ENCODE peak calls at places on chromosomes 16 and 17, in seven cellular contexts. One of them, this sample, is unnamed. For H3K27me3, H3K36me3 and H3K9me3, the result is how much of the 10 kb centered on the place peaks cover.

GRCh38 chr16:88575251-88575650 is 5.0 kb downstream of the ZC3H18 start:
- DNase-seq in HCT116: no peak
- DNase-seq in spleen: no peak
- DNase-seq in prostate gland: no peak
- DNase-seq in tibial artery: no peak
- DNase-seq in IMR-90: no peak
- DNase-seq in right atrium auricular region: no peak
- DNase-seq in this sample: no peak

GRCh38 chr17:63439682-63440081 is 6.4 kb downstream of the CYB561 start:
- DNase-seq in HCT116: no peak
- DNase-seq in spleen: no peak
- DNase-seq in prostate gland: no peak
- DNase-seq in tibial artery: no peak
- DNase-seq in IMR-90: peak
- DNase-seq in right atrium auricular region: no peak
- DNase-seq in this sample: no peak

GRCh38 chr17:73068322-73069153 is 23.9 kb downstream of the SLC39A11 start:
- DNase-seq in HCT116: no peak
- DNase-seq in spleen: no peak
- DNase-seq in prostate gland: no peak
- DNase-seq in tibial artery: no peak
- DNase-seq in IMR-90: peak
- DNase-seq in right atrium auricular region: no peak
- DNase-seq in this sample: peak

GRCh38 chr17:2695961-2696760 is 15.4 kb downstream of the CLUH start:
- DNase-seq in HCT116: no peak
- DNase-seq in spleen: peak
- DNase-seq in prostate gland: no peak
- DNase-seq in tibial artery: peak
- DNase-seq in IMR-90: no peak
- DNase-seq in right atrium auricular region: no peak
- DNase-seq in this sample: no peak

GRCh38 chr17:13736915-13737314 is 135.2 kb upstream of the HS3ST3A1 start:
- DNase-seq in HCT116: no peak
- DNase-seq in spleen: no peak
- DNase-seq in prostate gland: no peak
- DNase-seq in tibial artery: no peak
- DNase-seq in IMR-90: peak
- DNase-seq in right atrium auricular region: no peak
- DNase-seq in this sample: no peak

GRCh38 chr17:59440757-59441458 is 109.5 kb downstream of the YPEL2 start:
- DNase-seq in HCT116: peak
- DNase-seq in spleen: peak
- DNase-seq in prostate gland: peak
- DNase-seq in tibial artery: peak
- DNase-seq in IMR-90: peak
- DNase-seq in right atrium auricular region: peak
- DNase-seq in this sample: peak

GRCh38 chr16:81293909-81294802 is 20.6 kb upstream of the GAN start:
- DNase-seq in HCT116: no peak
- DNase-seq in spleen: no peak
- DNase-seq in prostate gland: no peak
- DNase-seq in tibial artery: no peak
- DNase-seq in IMR-90: peak
- DNase-seq in right atrium auricular region: no peak
- DNase-seq in this sample: no peak

GRCh38 chr16:30740364-30741251 is 7.6 kb upstream of the PHKG2 start:
- DNase-seq in HCT116: peak
- DNase-seq in spleen: no peak
- DNase-seq in prostate gland: peak
- DNase-seq in tibial artery: peak
- DNase-seq in IMR-90: peak
- DNase-seq in right atrium auricular region: peak
- DNase-seq in this sample: peak

GRCh38 chr16:85612191-85612800 is 826 bp upstream of the GSE1 start:
- DNase-seq in HCT116: peak
- DNase-seq in spleen: peak
- DNase-seq in prostate gland: peak
- DNase-seq in tibial artery: peak
- DNase-seq in IMR-90: peak
- DNase-seq in right atrium auricular region: no peak
- DNase-seq in this sample: peak

GRCh38 chr16:86979984-86980553 is 337.1 kb downstream of the C16orf95 start:
- DNase-seq in HCT116: no peak
- DNase-seq in spleen: no peak
- DNase-seq in prostate gland: no peak
- DNase-seq in tibial artery: no peak
- DNase-seq in IMR-90: no peak
- DNase-seq in right atrium auricular region: no peak
- DNase-seq in this sample: no peak

GRCh38 chr16:86978445-86979030 is 338.7 kb downstream of the C16orf95 start:
- DNase-seq in HCT116: no peak
- DNase-seq in spleen: no peak
- DNase-seq in prostate gland: no peak
- DNase-seq in tibial artery: no peak
- DNase-seq in IMR-90: no peak
- DNase-seq in right atrium auricular region: no peak
- DNase-seq in this sample: no peak

GRCh38 chr16:86975445-86975844 is 341.7 kb downstream of the C16orf95 start:
- DNase-seq in HCT116: peak
- DNase-seq in spleen: no peak
- DNase-seq in prostate gland: no peak
- DNase-seq in tibial artery: peak
- DNase-seq in IMR-90: peak
- DNase-seq in right atrium auricular region: no peak
- DNase-seq in this sample: peak

GRCh38 chr16:86979061-86979460 is 338.1 kb downstream of the C16orf95 start:
- DNase-seq in HCT116: no peak
- DNase-seq in spleen: no peak
- DNase-seq in prostate gland: no peak
- DNase-seq in tibial artery: no peak
- DNase-seq in IMR-90: no peak
- DNase-seq in right atrium auricular region: no peak
- DNase-seq in this sample: no peak

DNA sequence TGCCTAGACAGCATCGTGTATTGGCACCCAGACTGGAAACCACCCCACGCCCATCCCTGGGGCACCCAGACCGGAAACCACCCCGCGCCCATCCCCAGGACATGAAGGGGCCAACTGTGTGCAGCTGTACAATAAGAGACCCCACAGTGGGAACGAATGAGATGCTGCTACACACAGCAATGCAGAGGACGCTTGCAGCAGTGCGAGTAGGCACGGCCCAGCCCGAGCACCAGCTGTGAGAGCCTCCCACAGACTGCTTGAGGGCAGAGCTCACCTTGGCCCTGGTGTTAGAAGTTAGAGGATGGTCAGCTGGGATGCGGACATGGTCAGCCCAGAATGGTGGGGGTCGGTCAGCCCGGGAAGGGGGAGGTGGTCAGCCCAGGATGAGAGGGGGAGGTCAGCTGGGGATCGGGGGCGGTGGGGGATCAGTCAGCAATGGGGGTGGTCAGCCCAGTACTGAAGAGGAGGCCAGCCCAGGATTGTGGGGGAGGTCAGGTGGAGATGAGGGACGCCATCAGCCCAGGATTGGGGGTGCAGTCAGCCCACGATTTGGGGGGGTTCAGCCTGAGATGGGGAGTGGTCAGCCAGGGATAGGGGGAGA is 340.0 kb downstream of the C16orf95 start:
- DNase-seq in HCT116: no peak
- DNase-seq in spleen: no peak
- DNase-seq in prostate gland: no peak
- DNase-seq in tibial artery: no peak
- DNase-seq in IMR-90: no peak
- DNase-seq in right atrium auricular region: no peak
- DNase-seq in this sample: no peak
- H3K27me3 ChIP-seq in HCT116: under half
- H3K27me3 ChIP-seq in spleen: under half
- H3K27me3 ChIP-seq in prostate gland: under half
- H3K27me3 ChIP-seq in tibial artery: under half
- H3K27me3 ChIP-seq in IMR-90: under half
- H3K27me3 ChIP-seq in right atrium auricular region: under half
- H3K27me3 ChIP-seq in this sample: under half

GRCh38 chr17:37207103-37207502 is 168.7 kb upstream of the C17orf78 start:
- DNase-seq in HCT116: no peak
- DNase-seq in spleen: no peak
- DNase-seq in prostate gland: no peak
- DNase-seq in tibial artery: no peak
- DNase-seq in IMR-90: no peak
- DNase-seq in right atrium auricular region: no peak
- DNase-seq in this sample: no peak

GRCh38 chr17:37213927-37214326 is 161.9 kb upstream of the C17orf78 start:
- DNase-seq in HCT116: no peak
- DNase-seq in spleen: no peak
- DNase-seq in prostate gland: no peak
- DNase-seq in tibial artery: no peak
- DNase-seq in IMR-90: no peak
- DNase-seq in right atrium auricular region: no peak
- DNase-seq in this sample: no peak

GRCh38 chr17:37206299-37206698 is 169.5 kb upstream of the C17orf78 start:
- DNase-seq in HCT116: no peak
- DNase-seq in spleen: no peak
- DNase-seq in prostate gland: no peak
- DNase-seq in tibial artery: no peak
- DNase-seq in IMR-90: no peak
- DNase-seq in right atrium auricular region: no peak
- DNase-seq in this sample: no peak

DNA sequence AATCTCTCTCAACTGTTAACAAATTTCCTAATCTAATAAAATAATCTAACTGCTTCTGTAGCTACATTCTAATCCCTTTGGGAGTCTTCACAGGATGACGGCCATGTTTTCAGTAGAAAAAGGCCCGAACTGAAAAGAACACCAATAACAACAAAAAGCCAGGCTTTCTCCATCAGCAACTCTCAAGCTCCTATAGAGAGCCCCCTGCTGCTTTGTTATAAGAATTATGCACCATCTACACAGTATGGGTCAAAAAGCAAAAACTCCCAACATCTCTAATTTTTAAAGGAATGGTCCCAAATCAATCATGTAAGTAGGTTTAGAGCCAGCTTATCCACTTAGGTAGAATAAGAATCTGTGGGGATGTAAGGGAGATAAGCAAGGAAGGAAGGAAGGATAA is 163.6 kb upstream of the C17orf78 start:
- DNase-seq in HCT116: no peak
- DNase-seq in spleen: no peak
- DNase-seq in prostate gland: no peak
- DNase-seq in tibial artery: no peak
- DNase-seq in IMR-90: no peak
- DNase-seq in right atrium auricular region: no peak
- DNase-seq in this sample: no peak
- H3K36me3 ChIP-seq in HCT116: under half
- H3K36me3 ChIP-seq in spleen: under half
- H3K36me3 ChIP-seq in prostate gland: under half
- H3K36me3 ChIP-seq in tibial artery: under half
- H3K36me3 ChIP-seq in IMR-90: under half
- H3K36me3 ChIP-seq in right atrium auricular region: under half
- H3K36me3 ChIP-seq in this sample: half or more

GRCh38 chr17:22703786-22704441 is 1011.6 kb downstream of the KCNJ18 start:
- DNase-seq in HCT116: no peak
- DNase-seq in spleen: no peak
- DNase-seq in prostate gland: no peak
- DNase-seq in tibial artery: no peak
- DNase-seq in IMR-90: no peak
- DNase-seq in right atrium auricular region: no peak
- DNase-seq in this sample: no peak

GRCh38 chr17:22704674-22705073 is 1012.4 kb downstream of the KCNJ18 start:
- DNase-seq in HCT116: no peak
- DNase-seq in spleen: no peak
- DNase-seq in prostate gland: no peak
- DNase-seq in tibial artery: no peak
- DNase-seq in IMR-90: no peak
- DNase-seq in right atrium auricular region: no peak
- DNase-seq in this sample: no peak

GRCh38 chr17:22703204-22703603 is 1010.9 kb downstream of the KCNJ18 start:
- DNase-seq in HCT116: no peak
- DNase-seq in spleen: no peak
- DNase-seq in prostate gland: no peak
- DNase-seq in tibial artery: no peak
- DNase-seq in IMR-90: no peak
- DNase-seq in right atrium auricular region: no peak
- DNase-seq in this sample: no peak

GRCh38 chr17:22707626-22708025 is 1015.3 kb downstream of the KCNJ18 start:
- DNase-seq in HCT116: no peak
- DNase-seq in spleen: no peak
- DNase-seq in prostate gland: no peak
- DNase-seq in tibial artery: no peak
- DNase-seq in IMR-90: no peak
- DNase-seq in right atrium auricular region: peak
- DNase-seq in this sample: no peak
- H3K9me3 ChIP-seq in HCT116: under half
- H3K9me3 ChIP-seq in spleen: half or more
- H3K9me3 ChIP-seq in prostate gland: under half
- H3K9me3 ChIP-seq in tibial artery: under half
- H3K9me3 ChIP-seq in IMR-90: under half
- H3K9me3 ChIP-seq in right atrium auricular region: under half
- H3K9me3 ChIP-seq in this sample: under half

GRCh38 chr16:1072526-1073261 is at the start of gene SSTR5:
- DNase-seq in HCT116: no peak
- DNase-seq in spleen: no peak
- DNase-seq in prostate gland: no peak
- DNase-seq in tibial artery: no peak
- DNase-seq in IMR-90: no peak
- DNase-seq in right atrium auricular region: no peak
- DNase-seq in this sample: no peak
- H3K27me3 ChIP-seq in HCT116: under half
- H3K27me3 ChIP-seq in spleen: half or more
- H3K27me3 ChIP-seq in prostate gland: under half
- H3K27me3 ChIP-seq in tibial artery: under half
- H3K27me3 ChIP-seq in IMR-90: half or more
- H3K27me3 ChIP-seq in right atrium auricular region: under half
- H3K27me3 ChIP-seq in this sample: half or more

DNA sequence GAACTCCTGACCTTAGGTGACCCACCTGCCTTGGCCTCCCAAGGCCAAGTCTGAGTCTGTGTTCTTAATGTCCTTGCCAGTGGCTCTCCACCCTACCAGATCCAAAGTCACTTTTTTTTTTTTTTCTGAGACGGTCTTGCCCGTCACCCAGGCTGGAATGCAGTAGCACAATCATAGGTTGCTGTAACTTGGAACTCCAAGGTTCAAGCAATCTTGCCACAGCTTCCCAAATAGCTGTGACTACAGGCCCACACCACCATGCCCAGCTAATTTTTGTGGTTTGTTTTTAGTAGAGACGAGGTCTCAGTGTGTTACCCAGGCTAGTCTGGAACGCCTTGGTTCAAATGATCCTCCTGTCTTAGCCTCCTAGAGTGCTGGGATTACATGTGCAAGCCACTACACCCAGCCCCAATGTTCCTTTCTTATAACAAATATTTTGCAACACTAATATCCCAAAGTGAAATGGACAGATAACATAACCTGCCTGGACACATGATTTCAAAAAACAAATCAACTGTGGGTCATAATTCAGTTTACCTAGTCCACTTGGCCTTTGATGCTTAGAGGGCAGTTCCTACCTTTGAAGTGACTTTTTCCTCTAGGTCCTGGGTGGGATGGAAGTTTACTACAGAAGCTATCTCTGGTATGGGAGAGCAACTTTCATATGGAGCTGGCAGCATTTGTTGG is 4.0 kb upstream of the RAPGEFL1 start:
- DNase-seq in HCT116: no peak
- DNase-seq in spleen: no peak
- DNase-seq in prostate gland: no peak
- DNase-seq in tibial artery: no peak
- DNase-seq in IMR-90: no peak
- DNase-seq in right atrium auricular region: no peak
- DNase-seq in this sample: no peak
- H3K36me3 ChIP-seq in HCT116: under half
- H3K36me3 ChIP-seq in spleen: half or more
- H3K36me3 ChIP-seq in prostate gland: under half
- H3K36me3 ChIP-seq in tibial artery: half or more
- H3K36me3 ChIP-seq in IMR-90: half or more
- H3K36me3 ChIP-seq in right atrium auricular region: under half
- H3K36me3 ChIP-seq in this sample: half or more